ENCODE peak calls at places on chromosomes 7 and 10, in four cellular contexts. Z is B cell, U is hepatocyte, Q is HCT116. V is an unnamed sample.

GRCh38 chr7:28106316-28106957 is 74.2 kb downstream of the JAZF1 start:
- DNase-seq in Z (no peak), U (no peak), Q (no peak), V (no peak)

GRCh38 chr10:71815515-71816130 is 35.4 kb downstream of the PSAP start:
- DNase-seq in Z (no peak), U (no peak), Q (no peak), V (no peak)

GRCh38 chr10:17785276-17785935 is 23.7 kb upstream of the MRC1 start:
- DNase-seq in Z (no peak), U (no peak), Q (no peak), V (no peak)

GRCh38 chr10:85863301-85864172 is 503.1 kb downstream of the GRID1 start:
- DNase-seq in Z (no peak), U (peak; percentile 22), Q (no peak), V (no peak)

GRCh38 chr10:99207340-99207739 is 28.3 kb downstream of the HPSE2 start:
- DNase-seq in Z (no peak), U (no peak), Q (no peak), V (no peak)

GRCh38 chr7:138900040-138900828 is 81.0 kb downstream of the KIAA1549 start:
- DNase-seq in Z (no peak), U (no peak), Q (no peak), V (no peak)

GRCh38 chr7:38330861-38331709 is 57.6 kb upstream of the TARP start:
- DNase-seq in Z (no peak), U (no peak), Q (no peak), V (no peak)

GRCh38 chr10:27192284-27192683 is 37.1 kb downstream of the MASTL start:
- DNase-seq in Z (no peak), U (peak; percentile 25), Q (peak; percentile 56), V (peak; percentile 45)

GRCh38 chr7:102277901-102278300 is 8.8 kb upstream of the SH2B2 start:
- DNase-seq in Z (no peak), U (no peak), Q (no peak), V (no peak)

GRCh38 chr7:57305192-57305748 is 144.7 kb upstream of the ZNF716 start:
- DNase-seq in Z (no peak), U (no peak), Q (no peak), V (no peak)

GRCh38 chr10:88960854-88961253 is 8.3 kb upstream of the ACTA2 start:
- DNase-seq in Z (no peak), U (no peak), Q (no peak), V (no peak)

GRCh38 chr7:150916670-150917069 is 61.5 kb downstream of the KCNH2 start:
- DNase-seq in Z (no peak), U (no peak), Q (no peak), V (no peak)

GRCh38 chr10:72846225-72846624 is 47.3 kb upstream of the OIT3 start:
- DNase-seq in Z (no peak), U (no peak), Q (peak; percentile 74), V (peak; percentile 66)

GRCh38 chr7:80883188-80884025 is 35.4 kb downstream of the SEMA3C start:
- DNase-seq in Z (no peak), U (peak; percentile 64), Q (peak; percentile 98), V (peak; percentile 18)

GRCh38 chr10:90138844-90139243 is 437.5 kb downstream of the KIF20B start:
- DNase-seq in Z (peak; percentile 19), U (peak; percentile 14), Q (no peak), V (no peak)

GRCh38 chr10:43036581-43037428 is 40.1 kb upstream of the RET start:
- DNase-seq in Z (no peak), U (no peak), Q (no peak), V (no peak)

GRCh38 chr10:97764519-97764931 is 7.3 kb downstream of the SFRP5 start:
- DNase-seq in Z (no peak), U (no peak), Q (no peak), V (no peak)

GRCh38 chr10:114970515-114970914 is 32.5 kb downstream of the TRUB1 start:
- DNase-seq in Z (no peak), U (no peak), Q (no peak), V (no peak)

GRCh38 chr7:44505595-44505994 is 15.1 kb upstream of the NUDCD3 start:
- DNase-seq in Z (peak; percentile 20), U (no peak), Q (no peak), V (no peak)

GRCh38 chr7:1995426-1995825 is 237.3 kb downstream of the MAD1L1 start:
- DNase-seq in Z (no peak), U (no peak), Q (no peak), V (no peak)

GRCh38 chr10:131933695-131934086 is 32.9 kb downstream of the PPP2R2D start:
- DNase-seq in Z (no peak), U (no peak), Q (no peak), V (no peak)

GRCh38 chr7:135755351-135755753 is 6.7 kb upstream of the FAM180A start:
- DNase-seq in Z (no peak), U (no peak), Q (no peak), V (no peak)

GRCh38 chr10:75712241-75712880 is 280.9 kb downstream of the LRMDA start:
- DNase-seq in Z (no peak), U (no peak), Q (no peak), V (no peak)

GRCh38 chr10:79025113-79025832 is 43.5 kb upstream of the ZMIZ1 start:
- DNase-seq in Z (no peak), U (no peak), Q (no peak), V (no peak)

GRCh38 chr7:14891289-14891688 is 11.3 kb downstream of the DGKB start:
- DNase-seq in Z (no peak), U (no peak), Q (no peak), V (no peak)

GRCh38 chr10:20059084-20059835 is 243.0 kb downstream of the PLXDC2 start:
- DNase-seq in Z (no peak), U (no peak), Q (no peak), V (no peak)

DNA sequence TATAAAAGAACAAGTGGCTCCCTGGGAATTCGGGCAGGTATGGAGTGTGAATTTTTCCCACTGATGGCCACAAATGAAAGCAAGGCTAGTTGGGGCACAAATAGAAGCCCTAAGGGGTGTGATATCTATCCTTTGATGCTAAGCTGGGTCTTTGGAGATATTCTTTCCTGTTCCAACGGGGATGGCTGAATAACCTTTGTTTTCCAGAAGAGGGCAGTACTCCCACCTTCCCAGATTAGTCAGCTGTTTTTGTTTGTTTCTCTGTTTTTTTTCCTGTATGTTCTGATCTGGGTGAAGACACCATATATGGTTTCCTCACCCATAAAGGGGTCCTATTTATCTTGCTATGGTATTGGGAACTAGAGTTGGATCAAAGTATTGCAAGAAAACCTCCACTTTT is 947.7 kb upstream of the SORCS1 start:
- DNase-seq in Z (no peak), U (no peak), Q (no peak), V (no peak)
- TF ChIP-seq CTCF in Z (no peak), U (peak; percentile 39), Q (peak; percentile 31), V (no peak)

GRCh38 chr10:124992462-124993344 is 50.8 kb downstream of the ZRANB1 start:
- DNase-seq in Z (peak; percentile 15), U (peak; percentile 70), Q (peak; percentile 43), V (peak; percentile 56)
- TF ChIP-seq CTCF in Z (peak; percentile 59), U (peak; percentile 54), Q (peak; percentile 68), V (peak; percentile 54)

GRCh38 chr10:84114088-84114667 is 25.1 kb upstream of the GHITM start:
- DNase-seq in Z (no peak), U (no peak), Q (no peak), V (no peak)
- TF ChIP-seq CTCF in Z (no peak), U (peak; percentile 34), Q (peak; percentile 40), V (no peak)

GRCh38 chr7:99918959-99919813 is at the start of gene TRIM4:
- DNase-seq in Z (peak; percentile 92), U (no peak), Q (peak; percentile 85), V (peak; percentile 80)
- TF ChIP-seq CTCF in Z (peak; percentile 21), U (no peak), Q (no peak), V (no peak)

GRCh38 chr7:4450483-4450882 is 231.6 kb upstream of the FOXK1 start:
- DNase-seq in Z (no peak), U (no peak), Q (peak; percentile 0), V (no peak)
- TF ChIP-seq CTCF in Z (no peak), U (no peak), Q (peak; percentile 13), V (no peak)

GRCh38 chr10:103666109-103666508 is 172.6 kb downstream of the NEURL1 start:
- DNase-seq in Z (no peak), U (no peak), Q (peak; percentile 22), V (no peak)
- TF ChIP-seq CTCF in Z (no peak), U (peak; percentile 36), Q (peak; percentile 70), V (no peak)

DNA sequence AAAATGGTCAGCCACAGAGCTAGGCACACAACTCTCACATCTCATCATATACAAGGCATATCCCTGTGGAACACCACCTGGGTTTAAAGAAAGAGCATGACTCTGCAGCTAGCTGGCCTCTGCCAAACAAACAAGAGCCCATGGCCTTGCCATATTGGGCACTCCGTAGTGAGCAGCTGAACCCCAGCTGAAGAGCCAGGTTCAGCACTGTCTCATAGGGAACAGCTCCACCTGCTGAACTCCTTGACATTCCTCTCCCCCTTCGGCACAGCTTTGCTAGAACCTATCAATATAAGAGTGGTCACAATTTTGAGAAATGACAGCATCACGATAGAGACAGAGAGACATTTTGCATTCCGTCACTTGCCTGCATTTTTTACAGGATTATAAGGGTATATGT is 20.0 kb downstream of the SORCS1 start:
- DNase-seq in Z (no peak), U (peak; percentile 44), Q (no peak), V (no peak)
- TF ChIP-seq CTCF in Z (no peak), U (peak; percentile 34), Q (no peak), V (no peak)

DNA sequence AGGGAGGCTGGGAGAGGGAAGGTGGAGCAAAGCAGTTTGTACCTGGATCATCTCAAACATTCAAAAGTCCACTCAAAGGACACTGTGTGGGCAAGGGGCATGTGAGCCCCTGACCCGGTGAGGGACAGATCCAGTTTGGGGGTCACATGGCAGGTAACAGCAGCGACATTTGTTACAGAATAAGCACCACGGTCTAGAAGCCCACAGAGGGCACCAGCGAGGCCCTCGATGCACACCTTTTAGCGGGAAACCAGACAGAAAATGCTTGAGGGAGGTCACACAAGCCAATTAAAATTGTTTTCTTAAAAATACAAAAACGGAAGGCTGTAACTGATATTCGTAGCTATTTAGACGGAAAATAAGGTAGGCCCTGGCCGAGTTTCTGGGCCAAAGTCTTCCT is 144.4 kb downstream of the ZMYND11 start:
- DNase-seq in Z (no peak), U (no peak), Q (no peak), V (no peak)
- TF ChIP-seq CTCF in Z (no peak), U (no peak), Q (peak; percentile 34), V (no peak)

GRCh38 chr7:140673063-140673769 is 471 bp downstream of the ADCK2 start:
- DNase-seq in Z (peak; percentile 79), U (peak; percentile 77), Q (no peak), V (peak; percentile 62)
- TF ChIP-seq CTCF in Z (no peak), U (peak; percentile 7), Q (no peak), V (no peak)